ENCODE peak calls at places on chromosomes 7 and 10, in nine cellular contexts. F is stimulated activated CD4-positive, alpha-beta T cell treated with anti-CD3 and anti-CD28 coated beads, Interleukin-15, amount 100 ng/mL, for 48 hours; D is PC-9; J is HEK293T; Z is RPMI8226; T is psoas muscle; X is activated T-cell treated with anti-CD3 and anti-CD28 coated beads for 24 hours; O is C1 segment of cervical spinal cord; V is colonic mucosa. G is an unnamed sample.

GRCh38 chr7:150737265-150738055 is at the start of gene GIMAP5:
- DNase-seq in J (no peak), F (no peak), V (no peak), T (peak; percentile 53), O (no peak), Z (peak; percentile 17), D (no peak), X (no peak), G (no peak)

GRCh38 chr10:8235253-8236027 is 181.0 kb downstream of the GATA3 start:
- DNase-seq in V (no peak), D (no peak), O (no peak), J (peak; percentile 42), T (no peak), Z (no peak), X (no peak), F (no peak), G (no peak)

GRCh38 chr7:132773527-132773956 is 197.3 kb upstream of the PLXNA4 start:
- DNase-seq in T (no peak), O (no peak), D (no peak), X (no peak), Z (no peak), J (no peak), F (no peak), V (no peak), G (peak; percentile 46)

GRCh38 chr10:99658622-99659030 is 683 bp upstream of the ENTPD7 start:
- DNase-seq in T (peak; percentile 61), J (no peak), F (peak; percentile 53), V (peak; percentile 76), Z (peak; percentile 17), X (peak; percentile 26), O (no peak), D (no peak), G (no peak)

GRCh38 chr7:6269527-6269926 is 2.9 kb downstream of the CYTH3 start:
- DNase-seq in O (no peak), D (no peak), T (no peak), V (no peak), F (no peak), J (no peak), Z (no peak), X (no peak), G (no peak)

GRCh38 chr7:95596183-95597135 is at the start of gene PDK4:
- DNase-seq in J (peak; percentile 56), D (peak; percentile 71), V (peak; percentile 94), Z (no peak), X (no peak), O (peak; percentile 87), T (peak; percentile 98), F (no peak), G (peak; percentile 78)

GRCh38 chr7:23072043-23072442 is 33.5 kb upstream of the KLHL7 start:
- DNase-seq in O (no peak), F (no peak), D (no peak), J (peak; percentile 16), V (no peak), X (no peak), T (no peak), Z (no peak), G (peak; percentile 10)

GRCh38 chr10:127279334-127279774 is 83.0 kb upstream of the INSYN2A start:
- DNase-seq in D (no peak), T (no peak), V (no peak), O (no peak), J (no peak), X (no peak), Z (no peak), F (no peak), G (no peak)

GRCh38 chr7:29564455-29565185 is 985 bp downstream of the PRR15 start:
- DNase-seq in J (peak; percentile 63), X (no peak), Z (peak; percentile 90), F (no peak), V (peak; percentile 75), D (peak; percentile 98), O (no peak), T (peak; percentile 67), G (peak; percentile 64)

GRCh38 chr7:74224511-74224832 is 14.7 kb downstream of the LAT2 start:
- DNase-seq in D (no peak), Z (no peak), F (no peak), O (no peak), T (no peak), X (no peak), J (no peak), V (no peak), G (no peak)

GRCh38 chr10:127299956-127300689 is 103.7 kb upstream of the INSYN2A start:
- DNase-seq in D (no peak), Z (no peak), F (no peak), J (no peak), V (peak; percentile 46), O (no peak), X (no peak), T (no peak), G (no peak)

GRCh38 chr7:39673868-39674267 is 50.5 kb downstream of the RALA start:
- DNase-seq in Z (no peak), D (no peak), T (no peak), V (no peak), J (no peak), O (no peak), F (no peak), X (no peak), G (no peak)

GRCh38 chr7:36391436-36392198 is 2.0 kb downstream of the ANLN start:
- DNase-seq in O (no peak), V (no peak), J (no peak), D (peak; percentile 60), Z (no peak), F (no peak), X (no peak), T (no peak), G (no peak)

GRCh38 chr10:75018233-75018632 is 93.2 kb upstream of the SAMD8 start:
- DNase-seq in Z (no peak), V (no peak), O (no peak), F (peak; percentile 27), J (no peak), D (no peak), X (no peak), T (no peak), G (no peak)

GRCh38 chr10:80530251-80530650 is 7.5 kb upstream of the SH2D4B start:
- DNase-seq in V (no peak), X (no peak), F (peak; percentile 51), Z (peak; percentile 15), J (no peak), D (peak; percentile 62), T (peak; percentile 55), O (no peak), G (peak; percentile 28)

GRCh38 chr7:29100857-29101256 is 45.5 kb downstream of the CPVL start:
- DNase-seq in Z (no peak), D (peak; percentile 53), O (no peak), V (no peak), X (no peak), J (no peak), T (no peak), F (no peak), G (no peak)

GRCh38 chr7:31782411-31782991 is 95.5 kb downstream of the PPP1R17 start:
- DNase-seq in J (peak; percentile 69), O (no peak), D (peak; percentile 40), F (no peak), X (no peak), Z (peak; percentile 63), V (no peak), T (no peak), G (peak; percentile 68)

GRCh38 chr10:90136731-90137316 is 435.4 kb downstream of the KIF20B start:
- DNase-seq in O (no peak), T (no peak), J (no peak), D (no peak), F (no peak), V (no peak), X (no peak), Z (peak; percentile 15), G (no peak)

G was measured in AG08395.